ENCODE peak calls at places on chromosomes 6 and 20, in seven cellular contexts. M is stimulated activated naive CD4-positive, alpha-beta T cell treated with Interleukin-2 at 50 U/mL for 16 hours; H is stromal cell of bone marrow; E is fibroblast of lung; R is AG09319; C is effector CD4-positive, alpha-beta T cell; X is tibial nerve. G is an unnamed sample.

GRCh38 chr20:53974785-53975555 is 95.4 kb downstream of the BCAS1 start:
- DNase-seq in H (no peak), R (no peak), X (no peak), M (no peak), E (no peak), C (no peak), G (no peak)

GRCh38 chr6:52595796-52596130 is 18.9 kb upstream of the TRAM2 start:
- DNase-seq in R (no peak), H (no peak), C (no peak), M (no peak), X (no peak), E (no peak), G (no peak)

GRCh38 chr6:53692172-53692571 is 26.6 kb upstream of the KLHL31 start:
- DNase-seq in X (no peak), H (no peak), M (no peak), C (no peak), R (no peak), E (no peak), G (no peak)

GRCh38 chr20:21315138-21315537 is 12.0 kb downstream of the XRN2 start:
- DNase-seq in H (no peak), M (no peak), C (no peak), R (peak; percentile 56), X (no peak), E (peak; percentile 94), G (peak; percentile 46)

GRCh38 chr20:58871533-58872102 is 19.1 kb downstream of the GNAS start:
- DNase-seq in M (no peak), E (no peak), C (no peak), X (no peak), H (no peak), R (no peak), G (no peak)

GRCh38 chr6:34146801-34147592 is 1.1 kb upstream of the GRM4 start:
- DNase-seq in R (no peak), E (peak; percentile 73), H (peak; percentile 31), C (no peak), X (no peak), M (no peak), G (peak; percentile 14)

GRCh38 chr20:35226775-35227681 is 538 bp downstream of the MMP24 start:
- DNase-seq in H (no peak), C (no peak), R (no peak), E (peak; percentile 56), M (peak; percentile 42), X (peak; percentile 5), G (peak; percentile 46)

GRCh38 chr6:68189217-68189616 is 445.9 kb upstream of the ADGRB3 start:
- DNase-seq in C (no peak), E (no peak), H (no peak), M (no peak), R (no peak), X (no peak), G (no peak)

GRCh38 chr20:51767018-51767866 is 948 bp downstream of the ATP9A start:
- DNase-seq in R (no peak), C (no peak), X (peak; percentile 27), M (peak; percentile 3), H (no peak), E (peak; percentile 36), G (no peak)

GRCh38 chr6:167530960-167531359 is 206.1 kb downstream of the TTLL2 start:
- DNase-seq in R (no peak), H (no peak), X (no peak), C (no peak), M (no peak), E (no peak), G (no peak)

GRCh38 chr20:5933802-5934436 is 16.4 kb downstream of the TRMT6 start:
- DNase-seq in X (no peak), C (no peak), M (no peak), E (no peak), R (no peak), H (no peak), G (peak; percentile 29)

GRCh38 chr20:43691928-43692524 is 25.1 kb downstream of the MYBL2 start:
- DNase-seq in X (peak; percentile 37), R (no peak), H (peak; percentile 12), M (peak; percentile 43), C (peak; percentile 29), E (peak; percentile 12), G (peak; percentile 57)

GRCh38 chr20:58070664-58071499 is 157.6 kb downstream of the ANKRD60 start:
- DNase-seq in E (no peak), R (no peak), X (no peak), H (no peak), M (no peak), C (no peak), G (no peak)

GRCh38 chr6:11770546-11771466 is 7.8 kb downstream of the ADTRP start:
- DNase-seq in E (peak; percentile 100), M (no peak), R (peak; percentile 97), X (peak; percentile 88), H (peak; percentile 100), C (no peak), G (peak; percentile 98)

GRCh38 chr20:10632681-10633509 is 40.9 kb downstream of the JAG1 start:
- DNase-seq in E (no peak), C (no peak), H (no peak), X (no peak), R (no peak), M (no peak), G (peak; percentile 70)

GRCh38 chr20:3766832-3767433 is 620 bp downstream of the ADISSP start:
- DNase-seq in C (no peak), X (no peak), H (no peak), M (no peak), R (no peak), E (no peak), G (no peak)

GRCh38 chr20:47851774-47852173 is 66.5 kb upstream of the SULF2 start:
- DNase-seq in E (no peak), H (no peak), R (no peak), X (no peak), C (no peak), M (no peak), G (no peak)

GRCh38 chr6:45609141-45609638 is 231.5 kb upstream of the SUPT3H start:
- DNase-seq in E (peak; percentile 96), X (peak; percentile 55), R (peak; percentile 52), M (no peak), H (no peak), C (no peak), G (peak; percentile 99)

GRCh38 chr6:150987371-150987828 is 121.9 kb downstream of the MTHFD1L start:
- DNase-seq in H (no peak), X (no peak), C (no peak), E (no peak), R (no peak), M (peak; percentile 31), G (peak; percentile 58)

GRCh38 chr6:126787635-126788034 is 330.8 kb upstream of the RSPO3 start:
- DNase-seq in E (no peak), H (no peak), X (no peak), R (no peak), M (no peak), C (no peak), G (no peak)

G was measured in choroid plexus epithelial cell.